ENCODE peak calls at places on chromosomes 1 and 21, in seven cellular contexts. One of them, this sample, is unnamed.

GRCh38 chr1:63004868-63005267 is 220.9 kb downstream of the ATG4C start:
- DNase-seq in cardiac muscle cell: peak; percentile 39
- DNase-seq in neural crest cell: no peak
- DNase-seq in RWPE1: peak; percentile 30
- DNase-seq in HCT116: peak; percentile 7
- DNase-seq in lower leg skin: no peak
- DNase-seq in HFF-Myc: no peak
- DNase-seq in this sample: no peak

GRCh38 chr1:116762281-116762680 is 8.1 kb downstream of the CD2 start:
- DNase-seq in HFF-Myc: no peak
- DNase-seq in cardiac muscle cell: no peak
- DNase-seq in HCT116: no peak
- DNase-seq in neural crest cell: no peak
- DNase-seq in RWPE1: no peak
- DNase-seq in lower leg skin: no peak
- DNase-seq in this sample: no peak

GRCh38 chr1:23984417-23985186 is 4.5 kb upstream of the SRSF10 start:
- DNase-seq in RWPE1: peak; percentile 31
- DNase-seq in HCT116: no peak
- DNase-seq in lower leg skin: no peak
- DNase-seq in HFF-Myc: no peak
- DNase-seq in neural crest cell: no peak
- DNase-seq in cardiac muscle cell: peak; percentile 61
- DNase-seq in this sample: no peak

GRCh38 chr1:93665015-93665414 is 16.6 kb downstream of the BCAR3 start:
- DNase-seq in neural crest cell: no peak
- DNase-seq in RWPE1: no peak
- DNase-seq in cardiac muscle cell: no peak
- DNase-seq in HCT116: no peak
- DNase-seq in lower leg skin: no peak
- DNase-seq in HFF-Myc: no peak
- DNase-seq in this sample: no peak

GRCh38 chr1:15957221-15958090 is 18.4 kb downstream of the ZBTB17 start:
- DNase-seq in HCT116: no peak
- DNase-seq in HFF-Myc: no peak
- DNase-seq in RWPE1: no peak
- DNase-seq in neural crest cell: peak; percentile 27
- DNase-seq in lower leg skin: no peak
- DNase-seq in cardiac muscle cell: peak; percentile 47
- DNase-seq in this sample: no peak

GRCh38 chr1:218211241-218211640 is 73.9 kb upstream of the RRP15 start:
- DNase-seq in lower leg skin: no peak
- DNase-seq in HCT116: no peak
- DNase-seq in HFF-Myc: no peak
- DNase-seq in neural crest cell: no peak
- DNase-seq in cardiac muscle cell: no peak
- DNase-seq in RWPE1: no peak
- DNase-seq in this sample: no peak

GRCh38 chr21:29181799-29182470 is 51.5 kb downstream of the MAP3K7CL start:
- DNase-seq in HCT116: peak; percentile 36
- DNase-seq in neural crest cell: no peak
- DNase-seq in lower leg skin: no peak
- DNase-seq in HFF-Myc: peak; percentile 68
- DNase-seq in cardiac muscle cell: peak; percentile 23
- DNase-seq in RWPE1: peak; percentile 70
- DNase-seq in this sample: no peak

GRCh38 chr1:44289530-44289929 is 65.5 kb downstream of the ERI3 start:
- DNase-seq in RWPE1: no peak
- DNase-seq in neural crest cell: no peak
- DNase-seq in HFF-Myc: no peak
- DNase-seq in cardiac muscle cell: no peak
- DNase-seq in HCT116: no peak
- DNase-seq in lower leg skin: no peak
- DNase-seq in this sample: no peak

GRCh38 chr1:38558476-38559179 is 300.9 kb downstream of the RRAGC start:
- DNase-seq in cardiac muscle cell: no peak
- DNase-seq in neural crest cell: no peak
- DNase-seq in RWPE1: no peak
- DNase-seq in lower leg skin: no peak
- DNase-seq in HCT116: no peak
- DNase-seq in HFF-Myc: no peak
- DNase-seq in this sample: no peak

GRCh38 chr1:223411309-223411708 is 18.1 kb downstream of the CCDC185 start:
- DNase-seq in HFF-Myc: no peak
- DNase-seq in cardiac muscle cell: no peak
- DNase-seq in HCT116: no peak
- DNase-seq in lower leg skin: no peak
- DNase-seq in neural crest cell: no peak
- DNase-seq in RWPE1: no peak
- DNase-seq in this sample: no peak

GRCh38 chr1:67149179-67149770 is 14.5 kb upstream of the C1orf141 start:
- DNase-seq in neural crest cell: peak; percentile 54
- DNase-seq in RWPE1: peak; percentile 68
- DNase-seq in lower leg skin: peak; percentile 62
- DNase-seq in cardiac muscle cell: peak; percentile 81
- DNase-seq in HFF-Myc: peak; percentile 45
- DNase-seq in HCT116: peak; percentile 74
- DNase-seq in this sample: peak; percentile 29

GRCh38 chr1:22291926-22292788 is 149.3 kb upstream of the WNT4 start:
- DNase-seq in HCT116: no peak
- DNase-seq in cardiac muscle cell: no peak
- DNase-seq in neural crest cell: no peak
- DNase-seq in HFF-Myc: no peak
- DNase-seq in lower leg skin: no peak
- DNase-seq in RWPE1: no peak
- DNase-seq in this sample: no peak

GRCh38 chr1:17719874-17720273 is 35.3 kb upstream of the ACTL8 start:
- DNase-seq in lower leg skin: no peak
- DNase-seq in RWPE1: no peak
- DNase-seq in HCT116: no peak
- DNase-seq in HFF-Myc: no peak
- DNase-seq in neural crest cell: no peak
- DNase-seq in cardiac muscle cell: no peak
- DNase-seq in this sample: no peak

GRCh38 chr1:17024721-17025120 is 13.0 kb upstream of the ATP13A2 start:
- DNase-seq in RWPE1: no peak
- DNase-seq in HFF-Myc: no peak
- DNase-seq in neural crest cell: no peak
- DNase-seq in HCT116: no peak
- DNase-seq in cardiac muscle cell: no peak
- DNase-seq in lower leg skin: no peak
- DNase-seq in this sample: no peak

GRCh38 chr1:6034750-6035096 is 11.0 kb upstream of the KCNAB2 start:
- DNase-seq in lower leg skin: no peak
- DNase-seq in HCT116: no peak
- DNase-seq in neural crest cell: no peak
- DNase-seq in RWPE1: no peak
- DNase-seq in HFF-Myc: no peak
- DNase-seq in cardiac muscle cell: no peak
- DNase-seq in this sample: no peak

GRCh38 chr1:176893625-176894352 is 270.7 kb downstream of the ASTN1 start:
- DNase-seq in RWPE1: no peak
- DNase-seq in lower leg skin: no peak
- DNase-seq in cardiac muscle cell: no peak
- DNase-seq in neural crest cell: no peak
- DNase-seq in HCT116: no peak
- DNase-seq in HFF-Myc: no peak
- DNase-seq in this sample: no peak

GRCh38 chr1:59186656-59187055 is 110.2 kb upstream of the FGGY start:
- DNase-seq in cardiac muscle cell: no peak
- DNase-seq in HFF-Myc: no peak
- DNase-seq in RWPE1: no peak
- DNase-seq in HCT116: no peak
- DNase-seq in lower leg skin: peak; percentile 23
- DNase-seq in neural crest cell: no peak
- DNase-seq in this sample: no peak
- TF ChIP-seq CTCF in cardiac muscle cell: no peak
- TF ChIP-seq CTCF in HFF-Myc: no peak
- TF ChIP-seq CTCF in RWPE1: no peak
- TF ChIP-seq CTCF in HCT116: no peak
- TF ChIP-seq CTCF in lower leg skin: no peak
- TF ChIP-seq CTCF in neural crest cell: no peak
- TF ChIP-seq CTCF in this sample: no peak

GRCh38 chr1:154856049-154856448 is 14.0 kb downstream of the KCNN3 start:
- DNase-seq in HCT116: no peak
- DNase-seq in cardiac muscle cell: no peak
- DNase-seq in RWPE1: no peak
- DNase-seq in HFF-Myc: no peak
- DNase-seq in neural crest cell: no peak
- DNase-seq in lower leg skin: no peak
- DNase-seq in this sample: no peak
- TF ChIP-seq CTCF in HCT116: no peak
- TF ChIP-seq CTCF in cardiac muscle cell: no peak
- TF ChIP-seq CTCF in RWPE1: no peak
- TF ChIP-seq CTCF in HFF-Myc: no peak
- TF ChIP-seq CTCF in neural crest cell: no peak
- TF ChIP-seq CTCF in lower leg skin: no peak
- TF ChIP-seq CTCF in this sample: no peak

GRCh38 chr1:109790735-109791494 is 27.2 kb upstream of the EPS8L3 start:
- DNase-seq in RWPE1: no peak
- DNase-seq in lower leg skin: no peak
- DNase-seq in cardiac muscle cell: peak; percentile 79
- DNase-seq in neural crest cell: no peak
- DNase-seq in HFF-Myc: no peak
- DNase-seq in HCT116: peak; percentile 27
- DNase-seq in this sample: no peak
- TF ChIP-seq CTCF in RWPE1: no peak
- TF ChIP-seq CTCF in lower leg skin: no peak
- TF ChIP-seq CTCF in cardiac muscle cell: peak; percentile 68
- TF ChIP-seq CTCF in neural crest cell: peak; percentile 19
- TF ChIP-seq CTCF in HFF-Myc: peak; percentile 36
- TF ChIP-seq CTCF in HCT116: peak; percentile 52
- TF ChIP-seq CTCF in this sample: peak; percentile 7

DNA sequence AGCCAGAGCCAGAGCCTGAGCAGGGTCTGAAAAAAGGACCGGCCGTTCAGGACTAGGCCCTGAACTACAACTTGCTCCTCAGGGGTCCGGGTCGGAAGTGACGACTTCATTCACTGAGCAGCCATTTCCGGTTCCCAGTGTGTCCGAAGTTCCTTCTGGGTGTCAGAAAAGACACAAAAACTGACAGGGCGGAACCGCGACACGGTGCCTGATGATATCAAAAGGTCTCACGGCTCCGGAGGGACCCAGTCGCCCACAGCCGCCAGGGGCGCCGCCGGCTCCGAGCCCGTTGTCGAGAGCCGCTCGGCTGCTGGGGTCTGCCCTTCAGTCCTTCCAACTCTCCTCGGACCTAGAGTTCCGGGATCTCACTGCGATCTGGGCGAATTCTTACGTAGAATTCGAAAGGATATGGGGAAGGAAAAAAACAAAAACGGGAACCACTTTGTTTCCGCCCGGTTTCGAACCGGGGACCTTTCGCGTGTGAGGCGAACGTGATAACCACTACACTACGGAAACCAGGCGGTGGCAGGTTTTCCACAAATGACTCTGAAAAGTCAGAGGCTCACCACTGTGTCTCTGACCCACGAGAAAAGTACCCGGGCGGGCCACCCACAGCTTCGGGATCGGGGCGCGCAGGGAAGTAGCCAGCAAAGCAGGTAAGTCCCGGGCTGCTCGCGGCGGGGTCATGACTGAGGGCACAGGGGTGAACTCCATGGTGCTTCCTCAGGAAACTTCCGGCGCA is 31.8 kb upstream of the CFAP126 start:
- DNase-seq in HCT116: peak; percentile 88
- DNase-seq in cardiac muscle cell: peak; percentile 78
- DNase-seq in HFF-Myc: peak; percentile 86
- DNase-seq in neural crest cell: peak; percentile 85
- DNase-seq in RWPE1: peak; percentile 86
- DNase-seq in lower leg skin: peak; percentile 92
- DNase-seq in this sample: peak; percentile 87
- TF ChIP-seq CTCF in HCT116: peak; percentile 54
- TF ChIP-seq CTCF in cardiac muscle cell: peak; percentile 49
- TF ChIP-seq CTCF in HFF-Myc: peak; percentile 45
- TF ChIP-seq CTCF in neural crest cell: peak; percentile 67
- TF ChIP-seq CTCF in RWPE1: peak; percentile 41
- TF ChIP-seq CTCF in lower leg skin: no peak
- TF ChIP-seq CTCF in this sample: peak; percentile 67

GRCh38 chr21:35266546-35266945 is 217.4 kb upstream of the RUNX1 start:
- DNase-seq in RWPE1: no peak
- DNase-seq in HFF-Myc: no peak
- DNase-seq in lower leg skin: no peak
- DNase-seq in HCT116: no peak
- DNase-seq in neural crest cell: no peak
- DNase-seq in cardiac muscle cell: no peak
- DNase-seq in this sample: no peak
- TF ChIP-seq CTCF in RWPE1: no peak
- TF ChIP-seq CTCF in HFF-Myc: no peak
- TF ChIP-seq CTCF in lower leg skin: no peak
- TF ChIP-seq CTCF in HCT116: no peak
- TF ChIP-seq CTCF in neural crest cell: no peak
- TF ChIP-seq CTCF in cardiac muscle cell: no peak
- TF ChIP-seq CTCF in this sample: no peak

GRCh38 chr1:197521118-197521739 is 253.2 kb downstream of the CRB1 start:
- DNase-seq in RWPE1: peak; percentile 71
- DNase-seq in HFF-Myc: peak; percentile 6
- DNase-seq in neural crest cell: peak; percentile 37
- DNase-seq in cardiac muscle cell: peak; percentile 52
- DNase-seq in HCT116: peak; percentile 16
- DNase-seq in lower leg skin: no peak
- DNase-seq in this sample: peak; percentile 10

DNA sequence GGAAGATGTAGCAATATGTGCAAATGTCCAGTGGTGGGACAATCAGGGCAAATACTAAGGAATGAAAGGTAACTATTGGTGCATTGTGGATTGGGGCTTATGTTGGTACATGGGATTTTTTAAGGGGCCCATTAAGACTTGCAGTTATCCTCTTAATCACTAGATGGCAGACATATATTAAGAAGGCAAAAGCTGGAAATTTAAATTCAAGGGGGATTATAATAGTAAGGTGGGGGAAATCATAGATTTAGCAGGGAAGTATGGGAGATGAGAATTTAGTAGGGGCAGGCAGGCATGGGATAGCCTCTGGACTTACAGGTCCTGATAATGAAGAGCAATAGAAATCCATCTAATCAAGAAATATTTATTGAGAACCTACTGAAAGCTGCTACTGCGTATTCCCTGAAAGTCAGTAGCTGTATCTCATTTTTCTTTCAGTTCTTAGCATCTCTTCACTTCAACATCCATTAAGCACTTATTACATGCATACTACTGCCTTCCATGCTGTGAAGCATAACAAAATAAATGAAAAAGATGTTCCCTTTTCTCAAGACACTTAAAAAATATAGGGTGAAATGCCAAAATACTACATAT is 251.8 kb downstream of the CRB1 start:
- DNase-seq in HFF-Myc: no peak
- DNase-seq in RWPE1: peak; percentile 48
- DNase-seq in lower leg skin: no peak
- DNase-seq in neural crest cell: no peak
- DNase-seq in cardiac muscle cell: no peak
- DNase-seq in HCT116: peak; percentile 4
- DNase-seq in this sample: no peak
- TF ChIP-seq CTCF in HFF-Myc: peak; percentile 37
- TF ChIP-seq CTCF in RWPE1: peak; percentile 56
- TF ChIP-seq CTCF in lower leg skin: no peak
- TF ChIP-seq CTCF in neural crest cell: peak; percentile 56
- TF ChIP-seq CTCF in cardiac muscle cell: peak; percentile 59
- TF ChIP-seq CTCF in HCT116: peak; percentile 47
- TF ChIP-seq CTCF in this sample: peak; percentile 36

This sample was measured in progenitor cell of endocrine pancreas.